ENCODE peak calls at places on chromosomes 16 and 17, in nine cellular contexts. C, H, Z, J, I, L, Y, P and N are unnamed samples.

GRCh38 chr17:60744355-60744958 is 66.8 kb downstream of the BCAS3 start:
- DNase-seq in C (no peak), Y (no peak), J (no peak), I (no peak), P (no peak), H (no peak), L (no peak), Z (no peak), N (no peak)

GRCh38 chr17:8753976-8754440 is 4.3 kb downstream of the SPDYE4 start:
- DNase-seq in J (no peak), C (no peak), Z (no peak), L (peak; percentile 29), H (no peak), I (no peak), P (peak; percentile 63), Y (no peak), N (no peak)

GRCh38 chr17:72556944-72557826 is 436.4 kb downstream of the SOX9 start:
- DNase-seq in I (no peak), H (peak; percentile 70), J (peak; percentile 33), P (peak; percentile 90), C (peak; percentile 54), L (peak; percentile 64), Y (peak; percentile 88), Z (peak; percentile 74), N (peak; percentile 54)

GRCh38 chr16:89904606-89905510 is 13.8 kb upstream of the MC1R start:
- DNase-seq in C (no peak), Z (no peak), L (no peak), J (no peak), P (no peak), Y (no peak), H (no peak), I (no peak), N (no peak)

GRCh38 chr17:61490540-61490975 is 38.3 kb downstream of the TBX4 start:
- DNase-seq in I (no peak), Y (no peak), H (no peak), L (no peak), C (no peak), P (no peak), Z (no peak), J (no peak), N (no peak)

GRCh38 chr17:36665417-36665816 is 64.0 kb downstream of the MRM1 start:
- DNase-seq in Y (no peak), I (no peak), Z (no peak), C (no peak), P (peak; percentile 27), H (no peak), J (no peak), L (no peak), N (no peak)

GRCh38 chr16:89334988-89335802 is 117.7 kb downstream of the ZNF778 start:
- DNase-seq in Z (peak; percentile 51), J (no peak), C (no peak), P (no peak), H (no peak), Y (peak; percentile 44), I (peak; percentile 55), L (no peak), N (no peak)

GRCh38 chr16:53022374-53022773 is 30.3 kb downstream of the CHD9NB start:
- DNase-seq in L (peak; percentile 4), Z (no peak), Y (peak; percentile 84), C (no peak), P (peak; percentile 75), J (no peak), H (peak; percentile 60), I (no peak), N (no peak)

GRCh38 chr16:75065808-75066149 is 50.8 kb downstream of the LDHD start:
- DNase-seq in P (no peak), L (no peak), J (no peak), C (no peak), Y (no peak), Z (no peak), H (no peak), I (no peak), N (no peak)

GRCh38 chr16:16144416-16144815 is 78.9 kb downstream of the ABCC6 start:
- DNase-seq in J (no peak), C (no peak), H (no peak), Y (no peak), P (no peak), L (no peak), I (no peak), Z (no peak), N (no peak)

GRCh38 chr17:32452281-32452680 is 8.0 kb downstream of the PSMD11 start:
- DNase-seq in P (no peak), H (no peak), J (no peak), C (no peak), Y (no peak), I (no peak), L (no peak), Z (no peak), N (no peak)

GRCh38 chr17:38749222-38750043 is 1.3 kb upstream of the PCGF2 start:
- DNase-seq in J (peak; percentile 92), P (peak; percentile 89), C (no peak), Z (peak; percentile 92), I (peak; percentile 92), L (no peak), Y (peak; percentile 90), H (peak; percentile 73), N (no peak)

GRCh38 chr17:38750044-38750311 is 1.8 kb upstream of the PCGF2 start:
- DNase-seq in J (no peak), Z (no peak), C (no peak), L (no peak), I (no peak), H (no peak), P (no peak), Y (no peak), N (no peak)

GRCh38 chr17:38751144-38751802 is 1.3 kb upstream of the PSMB3 start:
- DNase-seq in I (no peak), Z (no peak), L (no peak), Y (peak; percentile 53), P (peak; percentile 43), J (no peak), H (peak; percentile 35), C (no peak), N (no peak)

GRCh38 chr17:38751803-38752118 is 780 bp upstream of the PSMB3 start:
- DNase-seq in H (peak; percentile 78), Z (peak; percentile 86), C (peak; percentile 86), J (peak; percentile 76), Y (peak; percentile 94), P (peak; percentile 93), L (peak; percentile 85), I (peak; percentile 88), N (peak; percentile 92)

DNA sequence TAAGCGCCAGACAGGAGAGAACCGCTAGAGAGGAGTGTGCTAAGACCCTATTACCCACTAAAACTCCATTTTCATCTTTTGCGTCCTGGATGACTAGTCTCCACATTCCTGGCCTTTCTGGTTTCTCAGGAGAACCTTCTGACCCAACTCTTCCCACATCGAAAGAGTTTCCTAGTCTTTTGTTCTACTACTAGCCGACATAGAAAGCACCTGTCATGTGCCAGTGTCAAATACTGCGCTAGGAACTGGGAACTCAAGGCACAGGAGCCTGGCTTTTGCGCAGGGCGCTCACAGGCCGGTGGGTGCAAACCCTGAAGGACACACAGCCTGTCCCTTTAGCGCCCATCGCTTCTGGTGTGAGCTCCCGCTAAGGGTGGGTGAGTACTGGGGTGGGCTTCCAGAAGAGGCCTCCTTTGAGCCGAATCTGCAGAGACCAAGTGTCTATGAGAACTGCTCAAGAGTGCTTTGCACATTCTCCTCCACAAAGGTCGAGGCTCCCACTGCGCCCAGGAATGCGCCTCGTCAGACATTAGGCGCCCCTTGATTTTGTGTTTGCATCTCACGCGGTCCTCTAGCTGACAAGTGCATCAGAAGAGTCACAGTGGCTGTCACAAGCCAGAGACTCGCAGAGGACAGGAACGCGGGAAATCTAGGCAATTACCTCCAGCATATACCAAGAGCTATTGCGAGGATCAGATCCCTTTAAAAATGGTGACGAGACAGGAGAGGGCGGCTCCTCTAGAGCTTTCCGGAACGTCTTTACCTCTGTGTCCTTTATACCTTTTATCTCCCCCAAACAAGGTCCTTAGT is 2.0 kb upstream of the PSMB3 start:
- DNase-seq in I (no peak), Z (no peak), P (peak; percentile 57), Y (peak; percentile 75), C (no peak), J (no peak), H (no peak), L (no peak), N (no peak)
- H3K4me1 ChIP-seq in I (no peaks in the 10 kb centered on the region), Z (peaks cover 70% of the 10 kb centered on the region), P (peaks cover 19% of the 10 kb centered on the region), Y (peaks cover 20% of the 10 kb centered on the region), C (peaks cover 64% of the 10 kb centered on the region), J (peaks cover 88% of the 10 kb centered on the region), H (peaks cover 24% of the 10 kb centered on the region), L (peaks cover 60% of the 10 kb centered on the region), N (peaks cover 31% of the 10 kb centered on the region)

GRCh38 chr16:51402239-51402638 is 251.2 kb upstream of the SALL1 start:
- DNase-seq in Y (no peak), P (no peak), J (no peak), Z (no peak), H (no peak), I (no peak), C (no peak), L (no peak), N (no peak)
- H3K27ac ChIP-seq in Y (no peak overlapping the region), P (no peak overlapping the region), J (no peak overlapping the region), Z (no peak overlapping the region), H (no peak overlapping the region), I (no peak overlapping the region), C (no peak overlapping the region), L (no peak overlapping the region), N (no peak overlapping the region)

DNA sequence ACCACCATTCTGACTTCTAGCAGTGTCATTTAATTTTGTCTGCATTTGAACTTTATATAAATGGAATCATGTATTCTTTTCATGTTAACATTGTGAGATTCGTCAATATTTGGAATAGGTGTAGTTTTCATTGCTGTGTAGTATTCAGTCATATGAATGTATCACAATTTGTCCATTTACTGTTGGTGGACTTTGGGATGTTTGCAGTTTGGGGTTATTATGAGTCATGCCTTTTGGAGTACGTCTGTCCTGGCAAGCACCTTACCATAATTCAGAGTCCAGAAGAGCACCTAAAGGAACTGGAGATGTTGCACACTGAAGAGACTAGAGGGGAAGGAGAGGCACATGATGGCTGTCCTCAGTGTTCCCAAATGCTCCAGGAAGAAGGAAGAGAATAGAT is 3.1 kb upstream of the PHKG2 start:
- DNase-seq in Z (no peak), Y (no peak), C (no peak), P (no peak), I (no peak), J (no peak), H (no peak), L (no peak), N (no peak)
- H3K36me3 ChIP-seq in Z (peaks cover 27% of the 10 kb centered on the region), Y (no peaks in the 10 kb centered on the region), C (peaks cover 7% of the 10 kb centered on the region), P (peaks cover 4% of the 10 kb centered on the region), I (no peaks in the 10 kb centered on the region), J (peaks cover 12% of the 10 kb centered on the region), H (peaks cover 20% of the 10 kb centered on the region), L (peaks cover 6% of the 10 kb centered on the region), N (no peaks in the 10 kb centered on the region)

GRCh38 chr16:29745126-29745852 is 501 bp downstream of the C16orf54 start:
- DNase-seq in L (peak; percentile 75), Z (peak; percentile 56), H (no peak), P (no peak), C (peak; percentile 65), Y (no peak), J (peak; percentile 20), I (no peak), N (no peak)

GRCh38 chr16:29743827-29744531 is 1.8 kb downstream of the C16orf54 start:
- DNase-seq in Y (no peak), C (peak; percentile 66), H (no peak), J (no peak), Z (no peak), P (no peak), L (peak; percentile 58), I (no peak), N (peak; percentile 63)

GRCh38 chr16:29743475-29743826 is 2.3 kb downstream of the C16orf54 start:
- DNase-seq in H (no peak), P (no peak), I (no peak), J (no peak), Y (no peak), L (no peak), C (no peak), Z (no peak), N (no peak)

GRCh38 chr16:29744541-29745101 is 1.2 kb downstream of the C16orf54 start:
- DNase-seq in Z (no peak), H (no peak), P (no peak), C (peak; percentile 33), L (no peak), Y (no peak), I (no peak), J (no peak), N (peak; percentile 36)

GRCh38 chr16:29742683-29743275 is 3.0 kb downstream of the C16orf54 start:
- DNase-seq in Z (no peak), P (no peak), J (no peak), L (no peak), C (no peak), H (no peak), Y (no peak), I (no peak), N (no peak)
- H3K4me1 ChIP-seq in Z (peaks cover 14% of the 10 kb centered on the region), P (no peaks in the 10 kb centered on the region), J (no peaks in the 10 kb centered on the region), L (peaks cover 92% of the 10 kb centered on the region), C (peaks cover 89% of the 10 kb centered on the region), H (no peaks in the 10 kb centered on the region), Y (no peaks in the 10 kb centered on the region), I (no peaks in the 10 kb centered on the region), N (peaks cover 76% of the 10 kb centered on the region)